ENCODE peak calls at places on chromosomes 7 and 10, in six cellular contexts. V is astrocyte of the spinal cord, U is GM23338, R is smooth muscle cell of the brain vasculature, N is cerebellum, H is GM20000. O is an unnamed sample.

GRCh38 chr7:20892776-20893175 is 106.1 kb upstream of the SP8 start:
- DNase-seq in V (no peak), U (no peak), R (no peak), N (no peak), H (no peak), O (no peak)

GRCh38 chr10:88065384-88066049 is 202.1 kb downstream of the PTEN start:
- DNase-seq in V (no peak), U (no peak), R (no peak), N (no peak), H (no peak), O (no peak)

GRCh38 chr10:74855027-74855426 is 28.6 kb downstream of the KAT6B start:
- DNase-seq in V (no peak), U (no peak), R (no peak), N (peak; percentile 81), H (peak; percentile 18), O (no peak)

GRCh38 chr10:1788401-1788800 is 51.1 kb upstream of the ADARB2 start:
- DNase-seq in V (no peak), U (no peak), R (no peak), N (no peak), H (no peak), O (no peak)

GRCh38 chr7:55513849-55514248 is 58.5 kb downstream of the VOPP1 start:
- DNase-seq in V (no peak), U (no peak), R (no peak), N (no peak), H (peak; percentile 39), O (no peak)

GRCh38 chr7:92685146-92686042 is 95.2 kb upstream of the FAM133B start:
- DNase-seq in V (no peak), U (peak; percentile 74), R (no peak), N (no peak), H (no peak), O (no peak)

GRCh38 chr10:93473804-93474472 is 8.2 kb downstream of the MYOF start:
- DNase-seq in V (no peak), U (no peak), R (no peak), N (no peak), H (no peak), O (no peak)

GRCh38 chr10:49408437-49409306 is 12.8 kb upstream of the DRGX start:
- DNase-seq in V (no peak), U (peak; percentile 74), R (no peak), N (no peak), H (no peak), O (no peak)

GRCh38 chr10:79387974-79388850 is 40.9 kb downstream of the PPIF start:
- DNase-seq in V (no peak), U (no peak), R (no peak), N (no peak), H (no peak), O (no peak)

GRCh38 chr7:36019966-36020365 is 133.1 kb upstream of the EEPD1 start:
- DNase-seq in V (no peak), U (no peak), R (no peak), N (no peak), H (no peak), O (no peak)

GRCh38 chr10:86368046-86368445 is 1.5 kb upstream of the GRID1 start:
- DNase-seq in V (no peak), U (no peak), R (no peak), N (no peak), H (no peak), O (no peak)

GRCh38 chr10:27072436-27073114 is 27.7 kb downstream of the ANKRD26 start:
- DNase-seq in V (no peak), U (peak; percentile 79), R (no peak), N (no peak), H (no peak), O (no peak)

GRCh38 chr7:68429376-68430117 is 1168.7 kb upstream of the AUTS2 start:
- DNase-seq in V (no peak), U (no peak), R (no peak), N (peak; percentile 47), H (no peak), O (no peak)

GRCh38 chr7:129906700-129907099 is 46.1 kb downstream of the UBE2H start:
- DNase-seq in V (peak; percentile 25), U (no peak), R (no peak), N (no peak), H (no peak), O (no peak)

GRCh38 chr7:159061209-159061608 is 83.5 kb downstream of the VIPR2 start:
- DNase-seq in V (no peak), U (no peak), R (no peak), N (no peak), H (no peak), O (no peak)

GRCh38 chr10:3226960-3227724 is 54.6 kb upstream of the PITRM1 start:
- DNase-seq in V (peak; percentile 93), U (no peak), R (peak; percentile 70), N (no peak), H (no peak), O (no peak)

GRCh38 chr10:28879875-28880381 is 202.6 kb downstream of the BAMBI start:
- DNase-seq in V (no peak), U (no peak), R (no peak), N (no peak), H (no peak), O (no peak)

GRCh38 chr7:142632291-142633134 is 116.8 kb upstream of the PRSS1 start:
- DNase-seq in V (peak; percentile 67), U (peak; percentile 90), R (peak; percentile 18), N (peak; percentile 86), H (peak; percentile 74), O (peak; percentile 72)

GRCh38 chr10:97731346-97732051 is 5.4 kb upstream of the ZFYVE27 start:
- DNase-seq in V (peak; percentile 70), U (peak; percentile 92), R (no peak), N (peak; percentile 83), H (peak; percentile 54), O (peak; percentile 82)

GRCh38 chr10:5619366-5620211 is 46.8 kb downstream of the ASB13 start:
- DNase-seq in V (peak; percentile 56), U (no peak), R (no peak), N (no peak), H (no peak), O (no peak)

GRCh38 chr7:105759670-105760548 is 116.5 kb downstream of the ATXN7L1 start:
- DNase-seq in V (peak; percentile 74), U (peak; percentile 77), R (peak; percentile 51), N (peak; percentile 56), H (no peak), O (no peak)

GRCh38 chr7:155883491-155884224 is 71.4 kb upstream of the SHH start:
- DNase-seq in V (no peak), U (no peak), R (no peak), N (no peak), H (no peak), O (no peak)

GRCh38 chr10:93652857-93653256 is 40.5 kb downstream of the PDE6C start:
- DNase-seq in V (peak; percentile 26), U (no peak), R (no peak), N (no peak), H (no peak), O (peak; percentile 74)

GRCh38 chr7:41940760-41941343 is 238.0 kb upstream of the INHBA start:
- DNase-seq in V (peak; percentile 77), U (peak; percentile 86), R (no peak), N (peak; percentile 72), H (peak; percentile 75), O (no peak)

GRCh38 chr7:72785166-72785955 is 42.6 kb downstream of the TYW1B start:
- DNase-seq in V (peak; percentile 16), U (no peak), R (no peak), N (no peak), H (no peak), O (no peak)

GRCh38 chr10:5546891-5547683 is 22.3 kb downstream of the CALML3 start:
- DNase-seq in V (peak; percentile 57), U (no peak), R (no peak), N (no peak), H (no peak), O (no peak)

GRCh38 chr10:116702165-116702564 is 40.2 kb downstream of the HSPA12A start:
- DNase-seq in V (no peak), U (no peak), R (no peak), N (no peak), H (no peak), O (no peak)

GRCh38 chr7:80316811-80317210 is 182.2 kb downstream of the GNAI1 start:
- DNase-seq in V (no peak), U (no peak), R (no peak), N (no peak), H (no peak), O (no peak)

GRCh38 chr7:82778021-82778420 is 334.4 kb upstream of the CACNA2D1 start:
- DNase-seq in V (peak; percentile 7), U (no peak), R (no peak), N (no peak), H (no peak), O (no peak)

GRCh38 chr7:39592586-39592985 is 26.4 kb downstream of the YAE1 start:
- DNase-seq in V (peak; percentile 78), U (no peak), R (no peak), N (no peak), H (no peak), O (no peak)

GRCh38 chr10:103333934-103334520 is 16.9 kb downstream of the PCGF6 start:
- DNase-seq in V (peak; percentile 24), U (peak; percentile 39), R (no peak), N (peak; percentile 35), H (peak; percentile 18), O (no peak)

GRCh38 chr10:33801705-33802104 is 467.2 kb upstream of the NRP1 start:
- DNase-seq in V (peak; percentile 29), U (no peak), R (no peak), N (no peak), H (no peak), O (peak; percentile 22)

GRCh38 chr7:135728136-135728669 is at the start of gene SLC13A4:
- DNase-seq in V (peak; percentile 79), U (peak; percentile 90), R (peak; percentile 77), N (no peak), H (no peak), O (no peak)

GRCh38 chr7:95781967-95782586 is 9.7 kb downstream of the DYNC1I1 start:
- DNase-seq in V (no peak), U (no peak), R (no peak), N (no peak), H (no peak), O (no peak)

GRCh38 chr7:133315332-133316040 is 62.6 kb downstream of the EXOC4 start:
- DNase-seq in V (peak; percentile 59), U (no peak), R (no peak), N (no peak), H (no peak), O (no peak)

GRCh38 chr10:48572414-48572813 is 32.5 kb downstream of the ARHGAP22 start:
- DNase-seq in V (no peak), U (no peak), R (no peak), N (no peak), H (no peak), O (no peak)

GRCh38 chr10:127921751-127922140 is 14.8 kb downstream of the PTPRE start:
- DNase-seq in V (no peak), U (no peak), R (no peak), N (no peak), H (no peak), O (no peak)

O was measured in Panc1.